ENCODE peak calls at places on chromosomes 13 and 19, in six cellular contexts. O, F, U, Q, A and P are unnamed samples. For H3K9me3, the result is how much of the 10 kb centered on the place peaks cover.

GRCh38 chr13:111632906-111633305 is 312.5 kb downstream of the TEX29 start:
- DNase-seq in O (no peak), F (no peak), U (no peak), Q (no peak), A (no peak), P (no peak)

GRCh38 chr13:113771709-113772331 is 12.8 kb downstream of the TMEM255B start:
- DNase-seq in O (no peak), F (peak), U (no peak), Q (no peak), A (no peak), P (no peak)

GRCh38 chr19:41325640-41325946 is 15.6 kb downstream of the CCDC97 start:
- DNase-seq in O (no peak), F (no peak), U (no peak), Q (no peak), A (no peak), P (no peak)

GRCh38 chr13:107329991-107330390 is 762.1 kb upstream of the ARGLU1 start:
- DNase-seq in O (no peak), F (no peak), U (no peak), Q (no peak), A (no peak), P (no peak)

GRCh38 chr19:49801966-49802661 is 11.0 kb downstream of the FUZ start:
- DNase-seq in O (peak), F (no peak), U (no peak), Q (peak), A (no peak), P (no peak)

GRCh38 chr19:19817357-19817756 is 4.2 kb downstream of the ZNF506 start:
- DNase-seq in O (no peak), F (no peak), U (peak), Q (no peak), A (no peak), P (peak)

GRCh38 chr19:38049105-38049649 is 142.2 kb downstream of the SIPA1L3 start:
- DNase-seq in O (no peak), F (no peak), U (peak), Q (no peak), A (no peak), P (no peak)

GRCh38 chr19:38523319-38523718 is 89.8 kb downstream of the RYR1 start:
- DNase-seq in O (no peak), F (no peak), U (no peak), Q (no peak), A (no peak), P (no peak)

GRCh38 chr13:113951246-113951999 is 22.5 kb downstream of the C13orf46 start:
- DNase-seq in O (peak), F (peak), U (peak), Q (peak), A (peak), P (no peak)

GRCh38 chr13:21583496-21583895 is 20.5 kb downstream of the MICU2 start:
- DNase-seq in O (no peak), F (no peak), U (no peak), Q (no peak), A (no peak), P (no peak)

GRCh38 chr19:13640611-13641010 is 123.7 kb upstream of the MRI1 start:
- DNase-seq in O (no peak), F (no peak), U (no peak), Q (no peak), A (no peak), P (no peak)

DNA sequence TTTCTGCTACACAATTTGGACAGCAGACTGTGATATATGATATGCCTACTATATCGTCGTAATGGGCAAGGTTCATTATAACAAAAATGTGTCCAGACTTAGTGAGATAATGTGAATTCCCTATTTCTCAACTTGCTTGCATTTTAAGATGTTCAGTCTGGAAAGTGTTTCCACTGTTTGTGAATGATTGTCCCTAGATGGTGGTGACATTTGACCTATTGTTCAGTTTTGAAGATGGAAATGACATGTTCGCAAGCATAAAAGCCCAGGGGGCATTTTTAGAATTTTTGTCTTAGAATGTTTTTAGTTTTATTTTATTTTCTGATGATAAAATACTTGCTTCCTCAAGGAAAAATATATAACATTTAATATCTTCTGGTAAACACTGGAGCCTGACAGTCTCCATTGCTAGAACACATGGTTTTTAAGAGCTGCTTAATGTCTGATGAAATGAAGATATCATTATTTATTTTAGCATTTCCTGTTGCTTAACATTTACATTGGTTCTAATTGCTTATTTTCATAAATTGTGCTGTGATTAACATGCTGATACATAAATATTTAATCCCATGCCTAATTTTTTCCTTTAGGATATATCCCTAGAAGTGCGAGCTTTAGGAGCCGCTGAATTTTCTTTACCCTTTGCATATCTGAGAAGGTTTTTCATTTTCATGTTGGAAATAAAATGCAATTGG is 27.1 kb downstream of the MBNL2 start:
- DNase-seq in O (no peak), F (no peak), U (no peak), Q (no peak), A (no peak), P (no peak)
- H3K9me3 ChIP-seq in O (under half), F (under half), U (under half), Q (under half), A (under half), P (under half)

DNA sequence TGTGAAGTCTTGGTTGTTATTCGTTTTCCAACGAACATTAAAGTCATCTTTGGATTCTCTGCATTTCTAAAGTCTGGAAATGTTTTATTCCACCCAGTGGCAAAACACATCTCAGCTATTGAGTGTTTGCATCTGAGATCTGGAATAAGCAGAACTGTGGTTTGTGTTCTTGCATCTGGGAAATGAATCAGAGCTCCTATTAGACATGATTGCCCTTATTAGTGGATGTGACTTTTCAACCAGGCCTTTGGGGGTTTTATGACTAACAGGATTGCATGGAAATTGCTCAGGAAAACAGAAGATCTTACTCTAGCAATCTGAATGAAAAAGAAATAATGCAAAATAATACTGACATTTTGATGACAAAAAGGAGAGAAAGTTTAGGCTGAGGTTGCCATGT is 488.8 kb downstream of the IRS2 start:
- DNase-seq in O (no peak), F (no peak), U (no peak), Q (no peak), A (no peak), P (no peak)
- H3K9me3 ChIP-seq in O (under half), F (under half), U (under half), Q (under half), A (under half), P (under half)

GRCh38 chr13:43291289-43292055 is 268.1 kb downstream of the DNAJC15 start:
- DNase-seq in O (no peak), F (no peak), U (no peak), Q (no peak), A (no peak), P (no peak)
- H3K9me3 ChIP-seq in O (under half), F (under half), U (under half), Q (under half), A (under half), P (under half)

DNA sequence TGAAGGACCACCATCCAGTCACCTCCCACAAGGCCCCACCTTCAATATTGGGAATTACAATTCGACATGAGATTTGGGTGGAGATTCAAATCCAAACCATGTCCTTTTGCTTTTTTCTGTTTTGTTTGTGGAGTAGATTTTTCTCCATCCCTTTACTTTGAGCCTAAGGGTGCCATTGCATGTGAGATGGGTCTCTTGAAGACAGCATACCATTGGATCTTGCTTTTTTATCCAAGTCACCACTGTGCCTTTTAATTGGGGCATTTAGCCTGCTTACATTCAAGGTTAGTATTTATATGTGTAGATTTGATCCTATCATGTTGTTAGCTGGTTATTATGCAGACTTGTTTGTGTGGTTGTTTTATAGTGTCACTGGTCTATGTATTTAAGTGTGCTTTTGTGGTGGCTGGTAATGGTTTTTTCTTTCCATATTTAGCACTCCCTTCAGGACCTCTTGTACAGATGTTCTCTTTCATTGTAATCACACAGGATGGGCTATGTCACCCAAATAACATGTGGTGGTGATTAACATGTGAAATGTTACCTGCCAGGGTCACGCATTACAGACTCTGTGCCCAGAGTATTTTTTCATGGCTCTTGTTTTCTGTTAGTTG is 58.0 kb downstream of the ZNF823 start:
- DNase-seq in O (no peak), F (no peak), U (no peak), Q (no peak), A (no peak), P (no peak)
- H3K9me3 ChIP-seq in O (under half), F (under half), U (under half), Q (under half), A (under half), P (under half)

GRCh38 chr19:34961775-34962174 is 2.3 kb downstream of the ZNF792 start:
- DNase-seq in O (no peak), F (no peak), U (no peak), Q (no peak), A (no peak), P (no peak)
- H3K9me3 ChIP-seq in O (under half), F (under half), U (under half), Q (under half), A (under half), P (under half)

DNA sequence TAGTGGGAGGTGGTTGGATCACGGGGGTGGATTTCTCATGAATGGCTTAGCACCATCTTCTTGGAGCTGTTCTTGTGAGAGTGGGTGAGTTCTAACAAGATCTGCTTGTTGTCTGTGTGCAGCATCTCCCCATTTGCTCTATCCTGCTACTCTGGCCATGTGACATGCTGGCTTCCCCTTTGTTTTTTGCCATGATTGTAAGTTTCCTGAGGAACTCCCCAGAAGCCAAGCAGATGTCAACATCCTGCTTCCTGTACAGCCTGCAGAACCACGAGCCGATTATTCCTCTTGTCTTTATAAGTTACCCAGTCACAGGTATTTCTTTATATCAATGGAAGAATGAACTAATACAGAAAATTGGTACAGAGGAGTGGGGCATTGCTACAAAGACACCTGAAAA is 2.3 kb upstream of the SIGLEC12 start:
- DNase-seq in O (no peak), F (no peak), U (no peak), Q (no peak), A (no peak), P (no peak)
- H3K9me3 ChIP-seq in O (under half), F (under half), U (under half), Q (under half), A (under half), P (under half)

GRCh38 chr19:27909185-27909840 is 1303.6 kb downstream of the UQCRFS1 start:
- DNase-seq in O (no peak), F (no peak), U (no peak), Q (no peak), A (no peak), P (no peak)

GRCh38 chr19:27909861-27910260 is 1303.1 kb downstream of the UQCRFS1 start:
- DNase-seq in O (no peak), F (no peak), U (no peak), Q (no peak), A (no peak), P (no peak)

GRCh38 chr19:27901078-27901477 is 1311.9 kb downstream of the UQCRFS1 start:
- DNase-seq in O (no peak), F (no peak), U (no peak), Q (no peak), A (no peak), P (no peak)

GRCh38 chr19:27906081-27906480 is 1306.9 kb downstream of the UQCRFS1 start:
- DNase-seq in O (no peak), F (no peak), U (no peak), Q (no peak), A (no peak), P (no peak)

GRCh38 chr19:27905074-27905473 is 1307.9 kb downstream of the UQCRFS1 start:
- DNase-seq in O (no peak), F (no peak), U (no peak), Q (no peak), A (no peak), P (no peak)
- H3K9me3 ChIP-seq in O (under half), F (under half), U (under half), Q (under half), A (under half), P (under half)

DNA sequence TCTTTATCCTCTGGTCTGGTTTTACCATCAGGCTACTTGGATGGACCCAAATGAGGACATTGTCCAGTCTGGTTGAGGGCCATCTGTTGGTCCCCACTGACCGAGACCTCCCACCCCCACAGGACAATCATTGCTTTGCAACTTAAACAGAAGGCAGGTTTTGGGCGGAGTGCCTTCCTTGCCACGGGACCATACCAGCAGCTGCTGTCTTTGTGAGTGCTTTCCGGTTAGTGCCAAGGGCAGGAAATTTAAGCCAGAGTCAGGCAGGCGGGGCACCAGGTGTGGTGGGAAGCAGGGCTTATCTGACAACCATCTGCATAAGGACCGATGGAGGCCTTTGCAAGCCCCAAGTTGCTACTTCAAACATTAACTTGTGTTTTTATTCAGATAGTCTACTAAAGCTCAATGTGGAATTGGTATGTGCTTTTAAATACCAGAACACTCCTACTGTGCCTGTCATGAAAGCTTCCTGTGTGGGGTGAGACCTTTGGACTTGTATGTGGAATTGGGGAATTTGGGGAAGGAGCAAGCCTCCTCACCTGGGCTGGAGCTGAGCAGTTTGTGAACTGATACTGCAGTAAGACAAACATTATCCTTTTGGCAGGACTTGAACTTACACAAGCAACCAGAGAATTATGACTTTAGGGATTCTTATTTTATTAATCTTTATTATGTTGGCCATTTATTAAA is 39.3 kb upstream of the UBE2L5 start:
- DNase-seq in O (no peak), F (no peak), U (no peak), Q (no peak), A (no peak), P (no peak)
- H3K9me3 ChIP-seq in O (under half), F (under half), U (under half), Q (under half), A (under half), P (under half)

DNA sequence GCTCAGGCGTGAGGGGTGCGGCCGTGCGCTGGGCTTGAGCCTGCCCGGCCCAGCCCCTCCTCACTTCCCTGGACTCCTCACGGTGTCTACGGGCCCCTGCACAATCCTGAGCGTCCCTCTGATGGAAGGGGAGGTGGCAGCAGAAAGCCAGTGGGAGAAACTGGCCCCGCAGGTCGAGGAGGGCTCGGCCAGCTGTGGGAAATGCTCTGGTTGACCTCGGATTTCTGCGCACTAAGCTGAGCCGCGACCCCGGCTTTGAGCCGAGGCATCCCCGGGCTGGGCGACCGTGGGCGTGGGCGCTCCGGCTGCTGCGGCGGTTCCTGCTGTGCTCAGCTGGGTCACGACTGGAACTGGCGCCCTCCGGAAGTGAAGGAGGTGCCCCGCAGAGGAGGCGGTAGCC is 70.1 kb downstream of the ZNF208 start:
- DNase-seq in O (no peak), F (no peak), U (no peak), Q (no peak), A (no peak), P (no peak)
- H3K9me3 ChIP-seq in O (under half), F (under half), U (under half), Q (under half), A (under half), P (under half)